ENCODE peak calls at places on chromosomes 2 and 18, in five cellular contexts. Y, O, A, M and I are unnamed samples.

GRCh38 chr2:136957044-136957443 is 191.7 kb downstream of the THSD7B start:
- DNase-seq in M (no peak), Y (no peak), O (no peak), A (no peak), I (no peak)

GRCh38 chr18:48122376-48122775 is 191.9 kb upstream of the SMAD2 start:
- DNase-seq in O (no peak), Y (no peak), A (no peak), M (no peak), I (no peak)

GRCh38 chr2:106316937-106317336 is 122.8 kb upstream of the UXS1 start:
- DNase-seq in A (no peak), O (no peak), Y (no peak), M (no peak), I (no peak)

GRCh38 chr18:48607049-48607984 is 68.5 kb downstream of the CTIF start:
- DNase-seq in A (peak), M (no peak), O (peak), Y (no peak), I (peak)

GRCh38 chr2:116674188-116674587 is 1140.3 kb upstream of the DDX18 start:
- DNase-seq in M (no peak), O (no peak), Y (no peak), A (no peak), I (no peak)

GRCh38 chr2:30716117-30716900 is 90.9 kb downstream of the CAPN13 start:
- DNase-seq in M (no peak), A (no peak), Y (peak), O (no peak), I (no peak)

GRCh38 chr2:181140414-181140813 is 160.0 kb downstream of the UBE2E3 start:
- DNase-seq in A (peak), Y (no peak), O (no peak), M (no peak), I (peak)

GRCh38 chr18:3759099-3759498 is 309.1 kb downstream of the TGIF1 start:
- DNase-seq in O (no peak), Y (no peak), M (no peak), A (no peak), I (no peak)

GRCh38 chr18:2545155-2545554 is 26.1 kb downstream of the METTL4 start:
- DNase-seq in O (no peak), Y (no peak), A (no peak), M (no peak), I (no peak)

GRCh38 chr18:73156117-73156516 is 288.3 kb upstream of the NETO1 start:
- DNase-seq in A (no peak), Y (no peak), O (no peak), M (no peak), I (no peak)

GRCh38 chr18:27413495-27414401 is 228.6 kb upstream of the CHST9 start:
- DNase-seq in Y (no peak), O (no peak), A (peak), M (peak), I (peak)

GRCh38 chr2:121722479-121722878 is 14.2 kb downstream of the NIFK start:
- DNase-seq in M (peak), O (no peak), Y (no peak), A (peak), I (peak)

GRCh38 chr2:24231461-24231881 is 56.6 kb downstream of the FAM228A start:
- DNase-seq in A (peak), M (no peak), Y (no peak), O (no peak), I (peak)

GRCh38 chr18:79512461-79513380 is 117.0 kb downstream of the NFATC1 start:
- DNase-seq in M (no peak), O (no peak), A (no peak), Y (peak), I (no peak)

GRCh38 chr2:237256845-237257244 is 157.1 kb downstream of the COL6A3 start:
- DNase-seq in A (peak), M (no peak), O (no peak), Y (no peak), I (peak)

GRCh38 chr2:11558206-11558886 is 24.5 kb downstream of the GREB1 start:
- DNase-seq in Y (peak), A (no peak), O (peak), M (no peak), I (no peak)

GRCh38 chr2:46001741-46002506 is 295.3 kb upstream of the EPAS1 start:
- DNase-seq in M (no peak), A (no peak), O (no peak), Y (no peak), I (peak)

GRCh38 chr2:127847926-127848325 is 10.0 kb downstream of the POLR2D start:
- DNase-seq in Y (no peak), O (no peak), M (no peak), A (no peak), I (no peak)

GRCh38 chr2:127843677-127844076 is 14.3 kb downstream of the POLR2D start:
- DNase-seq in O (no peak), M (no peak), Y (no peak), A (no peak), I (no peak)

GRCh38 chr2:127840893-127841292 is 17.1 kb downstream of the POLR2D start:
- DNase-seq in O (no peak), A (no peak), Y (no peak), M (no peak), I (no peak)

GRCh38 chr2:127841466-127842178 is 16.3 kb downstream of the POLR2D start:
- DNase-seq in Y (no peak), M (no peak), A (no peak), O (no peak), I (no peak)

DNA sequence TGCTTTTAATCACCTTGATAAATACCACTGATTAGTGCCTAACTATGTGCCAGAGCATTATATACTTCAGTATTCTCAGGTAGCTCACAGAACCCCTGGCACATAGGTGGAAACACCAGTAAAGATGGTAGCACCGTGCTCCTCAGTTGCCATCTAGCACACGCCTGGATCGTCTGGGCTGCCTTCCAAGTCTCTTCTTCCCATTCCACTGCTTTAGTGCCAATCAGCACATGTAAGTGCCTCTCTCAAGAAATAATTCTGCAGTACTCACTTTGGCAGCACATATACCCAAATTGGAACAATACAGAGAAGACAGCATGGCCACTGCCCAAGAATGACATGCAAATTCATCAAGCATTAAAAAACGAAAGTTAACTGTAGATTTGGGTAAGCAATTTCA is 13.0 kb downstream of the POLR2D start:
- DNase-seq in M (no peak), A (no peak), Y (no peak), O (no peak), I (no peak)
- TF ChIP-seq CTCF in M (no peak), A (no peak), Y (no peak), O (no peak), I (no peak)

DNA sequence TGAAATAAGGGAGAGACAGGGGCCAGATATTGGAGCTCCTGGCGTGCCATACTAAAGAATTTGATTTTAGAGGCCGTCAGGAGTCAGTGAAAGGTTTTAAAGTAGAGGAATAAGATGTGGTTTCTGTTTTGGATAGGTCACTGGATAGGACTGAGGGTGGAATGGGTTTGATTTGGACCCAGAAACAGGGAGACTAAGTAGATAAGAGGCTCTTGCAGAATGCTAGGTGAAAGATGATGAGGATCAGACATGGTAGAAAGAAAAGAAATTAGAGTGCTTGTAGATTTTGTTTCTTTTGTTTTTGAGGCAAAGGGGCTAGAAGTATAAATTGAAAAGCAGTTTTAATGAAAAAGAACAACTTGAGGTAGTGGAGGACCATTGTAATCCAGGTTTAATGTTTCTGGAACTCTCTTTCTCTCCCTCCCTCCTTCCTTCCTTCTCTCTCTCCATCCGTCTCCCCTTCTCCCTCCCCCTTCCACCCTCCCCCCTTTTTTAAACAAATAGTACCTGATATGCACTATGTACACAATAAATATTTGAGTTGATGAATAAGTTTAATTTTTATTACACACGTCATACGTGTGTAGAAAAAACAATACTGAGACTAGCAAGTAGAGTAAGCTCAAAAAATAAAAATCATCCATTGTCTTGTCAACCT is 1.9 kb downstream of the NDUFV2 start:
- DNase-seq in Y (no peak), O (no peak), A (no peak), M (peak), I (no peak)
- H3K4me3 ChIP-seq in Y (peak), O (peak), A (peak), M (peak), I (peak)

GRCh38 chr2:6770006-6770405 is 95.7 kb downstream of the CMPK2 start:
- DNase-seq in A (no peak), O (no peak), M (no peak), Y (no peak), I (no peak)

GRCh38 chr2:6773694-6774044 is 92.0 kb downstream of the CMPK2 start:
- DNase-seq in Y (no peak), A (no peak), M (no peak), O (no peak), I (no peak)

GRCh38 chr2:6772366-6772710 is 93.4 kb downstream of the CMPK2 start:
- DNase-seq in O (no peak), Y (no peak), A (no peak), M (no peak), I (peak)

GRCh38 chr2:6773007-6773693 is 92.6 kb downstream of the CMPK2 start:
- DNase-seq in O (peak), A (peak), Y (peak), M (no peak), I (peak)

DNA sequence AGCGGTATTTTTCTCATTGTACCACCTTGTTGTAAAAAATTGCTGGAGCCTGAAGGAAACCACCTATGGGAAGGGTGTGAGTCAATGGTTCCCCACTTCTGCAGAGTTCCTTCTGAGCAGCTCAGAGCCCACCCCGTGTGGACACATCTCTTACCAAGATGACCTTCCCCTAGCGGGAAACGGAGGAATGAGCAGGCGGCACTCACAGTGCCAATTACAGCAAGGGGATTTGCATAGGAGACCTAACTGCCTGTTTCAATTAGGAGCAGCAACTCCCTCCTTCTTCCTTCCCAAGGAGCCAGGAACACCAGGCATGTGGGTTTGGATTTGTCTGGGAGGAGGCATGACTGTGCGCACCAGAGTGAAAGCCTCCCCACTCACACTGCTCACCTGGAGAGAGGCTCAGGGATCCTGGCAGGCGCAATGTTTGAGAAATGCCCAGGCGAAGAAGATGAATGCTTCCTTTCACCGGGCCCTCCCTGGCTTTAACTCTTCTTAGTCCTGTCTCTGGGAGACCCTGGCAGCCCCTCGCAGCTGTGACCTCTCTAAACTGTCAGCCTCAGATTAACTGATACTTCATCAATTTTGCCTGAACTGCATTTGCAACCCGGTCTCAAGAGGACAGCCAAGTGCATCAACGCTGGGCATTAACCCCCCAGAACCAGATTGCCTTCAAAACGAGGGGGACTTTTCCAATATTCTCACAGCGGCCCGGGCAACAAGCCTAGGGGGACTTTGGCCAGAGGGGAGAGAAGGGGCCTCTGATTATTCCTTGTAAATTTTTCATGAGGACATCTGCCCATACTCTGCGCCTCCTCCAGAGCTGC is 94.0 kb downstream of the CMPK2 start:
- DNase-seq in A (no peak), M (no peak), O (no peak), Y (no peak), I (no peak)
- TF ChIP-seq CTCF in A (no peak), M (no peak), O (no peak), Y (no peak), I (peak)

GRCh38 chr2:171893824-171894611 is at the start of gene SLC25A12:
- DNase-seq in A (peak), M (peak), Y (peak), O (peak), I (peak)

GRCh38 chr2:171894612-171894947 is 536 bp upstream of the SLC25A12 start:
- DNase-seq in M (no peak), Y (no peak), A (no peak), O (no peak), I (no peak)

GRCh38 chr2:171889808-171890207 is 4.2 kb downstream of the SLC25A12 start:
- DNase-seq in A (no peak), O (no peak), M (no peak), Y (no peak), I (no peak)

GRCh38 chr2:171893196-171893823 is 734 bp downstream of the SLC25A12 start:
- DNase-seq in A (no peak), M (no peak), Y (no peak), O (no peak), I (no peak)

DNA sequence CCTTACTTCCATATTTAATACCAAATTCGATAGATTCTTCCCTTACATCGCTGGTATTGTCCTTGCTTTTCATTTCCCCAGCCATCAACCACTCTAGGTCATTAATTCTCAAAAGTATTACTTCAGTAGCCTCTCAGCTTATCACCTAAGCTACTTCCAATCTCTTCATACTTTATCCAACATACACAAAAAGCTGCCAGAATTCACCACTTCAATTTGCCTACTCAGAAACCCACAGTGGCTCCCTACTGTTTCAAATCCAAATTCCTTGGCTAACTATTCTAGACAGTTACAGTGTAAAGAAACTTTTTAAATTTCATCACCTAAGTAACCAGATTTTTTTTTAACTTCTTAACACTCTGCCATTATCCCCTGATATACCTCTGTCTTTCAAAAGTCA is 4.7 kb downstream of the SLC25A12 start:
- DNase-seq in A (no peak), Y (no peak), M (no peak), O (no peak), I (peak)
- H3K4me3 ChIP-seq in A (no peak), Y (no peak), M (no peak), O (no peak), I (no peak)